ENCODE peak calls at places on chromosomes 12 and 14, in four cellular contexts. X is CD4-positive, CD25-positive, alpha-beta regulatory T cell; Q is Caco-2; F is thoracic aorta. Y is an unnamed sample. For H3K4me1, the result is how much of the 10 kb centered on the place peaks cover.

GRCh38 chr12:96876966-96877365 is 30.1 kb upstream of the NEDD1 start:
- DNase-seq in X (no peak), Q (no peak), F (no peak), Y (no peak)

GRCh38 chr12:116392061-116392460 is 114.6 kb upstream of the MED13L start:
- DNase-seq in X (no peak), Q (no peak), F (no peak), Y (no peak)

GRCh38 chr14:103023881-103024473 is 33.4 kb downstream of the CDC42BPB start:
- DNase-seq in X (no peak), Q (no peak), F (no peak), Y (no peak)

GRCh38 chr14:58755026-58755929 is 117.5 kb downstream of the DACT1 start:
- DNase-seq in X (no peak), Q (no peak), F (no peak), Y (no peak)

GRCh38 chr14:56858422-56858821 is 48.1 kb upstream of the OTX2 start:
- DNase-seq in X (no peak), Q (no peak), F (no peak), Y (no peak)

GRCh38 chr12:46524778-46525177 is 152.2 kb upstream of the SLC38A2 start:
- DNase-seq in X (no peak), Q (no peak), F (peak), Y (no peak)

GRCh38 chr12:7339675-7340074 is 35.8 kb downstream of the ACSM4 start:
- DNase-seq in X (no peak), Q (no peak), F (no peak), Y (no peak)

GRCh38 chr12:116385486-116386217 is 108.2 kb upstream of the MED13L start:
- DNase-seq in X (no peak), Q (peak), F (no peak), Y (no peak)

GRCh38 chr12:37547611-37548010 is 769.0 kb upstream of the ALG10B start:
- DNase-seq in X (no peak), Q (no peak), F (no peak), Y (no peak)

GRCh38 chr12:111268738-111269572 is 99.9 kb downstream of the PHETA1 start:
- DNase-seq in X (no peak), Q (no peak), F (no peak), Y (no peak)

GRCh38 chr12:57309420-57309819 is 58.4 kb upstream of the STAC3 start:
- DNase-seq in X (no peak), Q (no peak), F (no peak), Y (no peak)

GRCh38 chr14:96272777-96273471 is 16.9 kb downstream of the BDKRB1 start:
- DNase-seq in X (no peak), Q (no peak), F (no peak), Y (no peak)

GRCh38 chr12:67034110-67034879 is 234.9 kb upstream of the CAND1 start:
- DNase-seq in X (no peak), Q (no peak), F (no peak), Y (peak)

GRCh38 chr12:126093911-126094310 is 1028.7 kb downstream of the AACS start:
- DNase-seq in X (no peak), Q (no peak), F (no peak), Y (no peak)

GRCh38 chr14:76866469-76866868 is 40.3 kb downstream of the LRRC74A start:
- DNase-seq in X (no peak), Q (no peak), F (no peak), Y (no peak)

GRCh38 chr12:67582238-67582834 is 66.2 kb upstream of the DYRK2 start:
- DNase-seq in X (no peak), Q (no peak), F (no peak), Y (no peak)

GRCh38 chr12:79546461-79547043 is 144.2 kb downstream of the PAWR start:
- DNase-seq in X (no peak), Q (no peak), F (no peak), Y (no peak)

GRCh38 chr14:35883677-35884293 is 57.6 kb downstream of the BRMS1L start:
- DNase-seq in X (peak), Q (no peak), F (no peak), Y (no peak)

GRCh38 chr14:54189358-54190354 is 207.2 kb upstream of the CDKN3 start:
- DNase-seq in X (no peak), Q (no peak), F (no peak), Y (no peak)

GRCh38 chr12:46342562-46343033 is 30.0 kb downstream of the SLC38A2 start:
- DNase-seq in X (peak), Q (peak), F (no peak), Y (peak)

GRCh38 chr12:2273288-2273687 is 220.5 kb downstream of the CACNA1C start:
- DNase-seq in X (no peak), Q (peak), F (no peak), Y (no peak)

GRCh38 chr12:107131832-107132616 is 38.7 kb upstream of the CRY1 start:
- DNase-seq in X (peak), Q (no peak), F (no peak), Y (peak)

GRCh38 chr14:61653507-61653906 is 41.8 kb upstream of the HIF1A start:
- DNase-seq in X (no peak), Q (no peak), F (no peak), Y (no peak)

GRCh38 chr12:132451172-132451835 is 38.6 kb upstream of the FBRSL1 start:
- DNase-seq in X (no peak), Q (no peak), F (no peak), Y (no peak)

GRCh38 chr12:4293942-4294505 is 20.5 kb downstream of the CCND2 start:
- DNase-seq in X (no peak), Q (no peak), F (no peak), Y (no peak)

GRCh38 chr12:131452444-131452860 is 258.4 kb upstream of the SFSWAP start:
- DNase-seq in X (no peak), Q (no peak), F (no peak), Y (no peak)

GRCh38 chr12:46364777-46365580 is 7.6 kb downstream of the SLC38A2 start:
- DNase-seq in X (no peak), Q (no peak), F (peak), Y (no peak)

GRCh38 chr12:103814436-103814835 is 26.6 kb downstream of the NT5DC3 start:
- DNase-seq in X (no peak), Q (no peak), F (no peak), Y (no peak)

GRCh38 chr12:14619731-14620501 is 52.2 kb upstream of the PLBD1 start:
- DNase-seq in X (no peak), Q (peak), F (no peak), Y (no peak)

GRCh38 chr12:62618948-62619347 is 152.3 kb downstream of the MON2 start:
- DNase-seq in X (no peak), Q (no peak), F (no peak), Y (no peak)

GRCh38 chr12:49846033-49846432 is 3.1 kb upstream of the BCDIN3D start:
- DNase-seq in X (no peak), Q (no peak), F (no peak), Y (no peak)

GRCh38 chr14:59398841-59399240 is 66.3 kb downstream of the GPR135 start:
- DNase-seq in X (no peak), Q (no peak), F (no peak), Y (no peak)

GRCh38 chr12:67085699-67086098 is 183.5 kb upstream of the CAND1 start:
- DNase-seq in X (no peak), Q (no peak), F (no peak), Y (no peak)

GRCh38 chr12:74889563-74890236 is 319.9 kb downstream of the KCNC2 start:
- DNase-seq in X (no peak), Q (no peak), F (no peak), Y (peak)

GRCh38 chr12:52213541-52214420 is 19.3 kb upstream of the KRT7 start:
- DNase-seq in X (peak), Q (peak), F (no peak), Y (no peak)
- H3K4me1 ChIP-seq in X (under half), Q (under half), F (under half), Y (half or more)

GRCh38 chr12:15978431-15978950 is 67.4 kb downstream of the DERA start:
- DNase-seq in X (no peak), Q (no peak), F (no peak), Y (peak)
- H3K4me1 ChIP-seq in X (under half), Q (under half), F (under half), Y (under half)

GRCh38 chr14:89369656-89370055 is 47.4 kb downstream of the FOXN3 start:
- DNase-seq in X (no peak), Q (no peak), F (no peak), Y (no peak)

GRCh38 chr14:89371600-89371999 is 45.4 kb downstream of the FOXN3 start:
- DNase-seq in X (no peak), Q (no peak), F (no peak), Y (no peak)

GRCh38 chr14:89368490-89369477 is 48.2 kb downstream of the FOXN3 start:
- DNase-seq in X (no peak), Q (peak), F (no peak), Y (no peak)

GRCh38 chr14:89372156-89372555 is 44.9 kb downstream of the FOXN3 start:
- DNase-seq in X (no peak), Q (no peak), F (no peak), Y (no peak)

GRCh38 chr14:89370781-89371180 is 46.3 kb downstream of the FOXN3 start:
- DNase-seq in X (no peak), Q (no peak), F (no peak), Y (no peak)
- H3K4me1 ChIP-seq in X (under half), Q (under half), F (half or more), Y (under half)

GRCh38 chr12:124395986-124396385 is 101.1 kb downstream of the RFLNA start:
- DNase-seq in X (no peak), Q (no peak), F (no peak), Y (no peak)
- H3K4me1 ChIP-seq in X (under half), Q (under half), F (half or more), Y (under half)

GRCh38 chr14:101707863-101708620 is 53.5 kb upstream of the PPP2R5C start:
- DNase-seq in X (no peak), Q (no peak), F (no peak), Y (no peak)

GRCh38 chr14:101706509-101707284 is 54.8 kb upstream of the PPP2R5C start:
- DNase-seq in X (no peak), Q (no peak), F (no peak), Y (no peak)

GRCh38 chr14:101705733-101706508 is 55.6 kb upstream of the PPP2R5C start:
- DNase-seq in X (peak), Q (peak), F (no peak), Y (no peak)

GRCh38 chr14:101708853-101709532 is 52.5 kb upstream of the PPP2R5C start:
- DNase-seq in X (no peak), Q (no peak), F (no peak), Y (no peak)

GRCh38 chr14:101707285-101707842 is 54.1 kb upstream of the PPP2R5C start:
- DNase-seq in X (peak), Q (peak), F (no peak), Y (no peak)
- H3K4me1 ChIP-seq in X (under half), Q (under half), F (under half), Y (under half)

Y was measured in keratinocyte.